ENCODE peak calls at places on chromosomes 7 and 10, in five cellular contexts. T is prostate gland, D is lower leg skin, W is GM12892, K is spleen. M is an unnamed sample.

GRCh38 chr10:3886191-3886590 is 101.2 kb upstream of the KLF6 start:
- DNase-seq in T (no peak), D (no peak), W (no peak), K (no peak), M (peak)

GRCh38 chr10:108556176-108556575 is 1367.1 kb downstream of the XPNPEP1 start:
- DNase-seq in T (no peak), D (no peak), W (no peak), K (no peak), M (no peak)

GRCh38 chr7:131690446-131690845 is 134.0 kb upstream of the PODXL start:
- DNase-seq in T (no peak), D (no peak), W (no peak), K (no peak), M (no peak)

GRCh38 chr7:101900103-101900502 is 82.7 kb downstream of the CUX1 start:
- DNase-seq in T (peak), D (no peak), W (no peak), K (peak), M (no peak)

GRCh38 chr7:50591480-50592438 is 26.6 kb upstream of the DDC start:
- DNase-seq in T (no peak), D (no peak), W (no peak), K (no peak), M (no peak)

GRCh38 chr10:19816420-19817250 is at the start of gene PLXDC2:
- DNase-seq in T (peak), D (peak), W (no peak), K (peak), M (peak)

GRCh38 chr7:32293833-32294232 is 196.3 kb downstream of the LSM5 start:
- DNase-seq in T (no peak), D (no peak), W (no peak), K (no peak), M (no peak)

GRCh38 chr10:91709394-91709798 is 76.5 kb upstream of the PPP1R3C start:
- DNase-seq in T (no peak), D (no peak), W (no peak), K (no peak), M (no peak)

GRCh38 chr7:144526912-144527610 is 123.6 kb upstream of the NOBOX start:
- DNase-seq in T (no peak), D (no peak), W (no peak), K (no peak), M (no peak)

GRCh38 chr10:28532223-28532508 is 752 bp upstream of the WAC start:
- DNase-seq in T (no peak), D (peak), W (no peak), K (no peak), M (no peak)

GRCh38 chr7:133912916-133913697 is 214.0 kb upstream of the LRGUK start:
- DNase-seq in T (no peak), D (no peak), W (no peak), K (no peak), M (no peak)

GRCh38 chr7:102410918-102411317 is 14.8 kb downstream of the PRKRIP1 start:
- DNase-seq in T (no peak), D (no peak), W (no peak), K (no peak), M (no peak)

GRCh38 chr10:22442468-22442867 is 97.2 kb downstream of the SPAG6 start:
- DNase-seq in T (no peak), D (no peak), W (no peak), K (no peak), M (no peak)
- TF ChIP-seq POLR2A in T (no peak), D (no peak), W (no peak), K (no peak), M (no peak)

GRCh38 chr7:26295015-26295414 is 3.4 kb downstream of the SNX10 start:
- DNase-seq in T (no peak), D (no peak), W (no peak), K (no peak), M (no peak)

GRCh38 chr7:26293569-26294308 is 2.1 kb downstream of the SNX10 start:
- DNase-seq in T (no peak), D (no peak), W (peak), K (no peak), M (no peak)

GRCh38 chr7:26291251-26291650 is 411 bp upstream of the SNX10 start:
- DNase-seq in T (no peak), D (no peak), W (no peak), K (no peak), M (no peak)

GRCh38 chr7:26292768-26293560 is 1.3 kb downstream of the SNX10 start:
- DNase-seq in T (no peak), D (no peak), W (no peak), K (no peak), M (no peak)

DNA sequence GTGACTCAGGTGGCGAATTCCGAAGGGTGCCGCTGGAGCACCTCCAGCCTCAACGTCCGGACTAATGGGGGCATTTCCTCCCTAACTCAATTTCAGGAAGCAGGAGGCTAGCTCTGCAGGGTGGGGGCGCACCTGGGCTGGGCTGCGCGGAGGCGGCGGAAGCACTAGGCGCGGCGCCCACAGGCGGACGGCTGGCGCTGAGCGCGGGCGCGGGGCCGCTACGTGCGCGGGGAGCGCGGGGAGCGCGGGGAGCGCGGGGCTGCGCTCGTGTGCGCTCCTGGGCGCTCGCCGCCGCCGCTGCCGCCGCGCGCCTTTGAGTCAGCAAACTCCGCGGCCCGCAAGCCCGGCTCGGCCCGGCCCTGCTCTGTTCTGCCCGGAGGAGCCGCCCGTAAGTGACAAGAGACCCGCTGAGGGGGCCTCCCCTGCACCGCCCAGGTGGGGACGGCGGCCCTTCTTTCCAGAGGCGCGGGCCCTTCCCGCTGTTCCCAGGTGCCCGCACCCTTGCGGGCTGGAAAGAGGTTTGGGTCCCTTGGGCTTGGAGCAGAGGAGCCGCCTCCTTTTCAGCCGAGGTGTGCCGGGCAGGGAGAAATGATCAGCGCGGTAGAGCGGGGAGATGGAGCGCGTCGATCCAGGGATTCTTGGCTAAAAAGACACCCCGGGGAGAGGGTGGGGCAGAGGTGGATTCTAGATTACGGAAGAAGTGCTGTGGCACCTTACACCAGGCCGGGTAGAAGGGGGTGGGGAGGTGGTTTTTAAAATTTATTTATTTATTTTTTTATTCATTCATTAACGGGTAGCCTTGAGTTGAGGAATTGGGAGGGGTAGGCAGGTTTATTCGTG is at the start of gene SNX10:
- DNase-seq in T (peak), D (no peak), W (peak), K (peak), M (no peak)
- TF ChIP-seq POLR2A in T (no peak), D (no peak), W (peak), K (no peak), M (no peak)

GRCh38 chr7:83162402-83163256 is at the start of gene PCLO:
- DNase-seq in T (peak), D (peak), W (no peak), K (peak), M (peak)
- TF ChIP-seq POLR2A in T (peak), D (no peak), W (no peak), K (no peak), M (no peak)

DNA sequence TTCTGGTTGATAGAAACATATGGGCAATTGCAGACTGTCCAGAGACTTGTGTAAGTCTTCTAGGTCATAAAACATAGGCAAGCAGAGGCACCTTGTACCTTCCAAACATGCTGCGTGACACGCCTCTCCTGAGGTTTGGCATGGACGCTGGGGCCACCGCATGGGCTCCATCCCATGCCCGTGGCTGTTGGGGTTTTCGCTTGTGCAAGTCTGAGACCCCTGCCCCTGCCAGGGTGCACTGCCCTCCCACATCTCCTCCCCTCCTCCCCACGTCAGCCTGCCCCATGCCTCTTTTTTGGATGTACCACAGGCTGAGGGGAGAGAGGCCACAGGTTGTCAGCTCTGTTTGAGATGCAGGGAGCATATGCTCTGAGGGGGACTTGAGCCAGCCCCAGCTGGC is 19.0 kb downstream of the EIF3B start:
- DNase-seq in T (no peak), D (no peak), W (no peak), K (no peak), M (no peak)
- TF ChIP-seq POLR2A in T (no peak), D (no peak), W (no peak), K (no peak), M (no peak)

GRCh38 chr10:86399879-86400704 is 33.5 kb upstream of the GRID1 start:
- DNase-seq in T (peak), D (peak), W (peak), K (peak), M (peak)
- TF ChIP-seq POLR2A in T (no peak), D (no peak), W (peak), K (no peak), M (no peak)